ENCODE peak calls at places on chromosomes 11 and 22, in four cellular contexts. One of them, this sample, is unnamed.

GRCh38 chr11:11849127-11849746 is 7.5 kb downstream of the USP47 start:
- DNase-seq in T-helper 1 cell: peak; percentile 27
- DNase-seq in PC-3: peak; percentile 75
- DNase-seq in WTC11: peak; percentile 44
- DNase-seq in this sample: peak; percentile 30

GRCh38 chr11:33931032-33931431 is 39.2 kb upstream of the LMO2 start:
- DNase-seq in T-helper 1 cell: no peak
- DNase-seq in PC-3: no peak
- DNase-seq in WTC11: no peak
- DNase-seq in this sample: no peak

GRCh38 chr11:123137496-123138270 is 57.4 kb downstream of the CLMP start:
- DNase-seq in T-helper 1 cell: no peak
- DNase-seq in PC-3: no peak
- DNase-seq in WTC11: peak; percentile 78
- DNase-seq in this sample: peak; percentile 70

GRCh38 chr11:22875869-22876473 is 15.7 kb upstream of the CCDC179 start:
- DNase-seq in T-helper 1 cell: no peak
- DNase-seq in PC-3: peak; percentile 89
- DNase-seq in WTC11: peak; percentile 44
- DNase-seq in this sample: peak; percentile 72

GRCh38 chr22:47808236-47808845 is 1045.9 kb downstream of the TBC1D22A start:
- DNase-seq in T-helper 1 cell: no peak
- DNase-seq in PC-3: no peak
- DNase-seq in WTC11: no peak
- DNase-seq in this sample: no peak

GRCh38 chr11:89249196-89249595 is 71.5 kb downstream of the TYR start:
- DNase-seq in T-helper 1 cell: no peak
- DNase-seq in PC-3: no peak
- DNase-seq in WTC11: no peak
- DNase-seq in this sample: no peak

GRCh38 chr22:38981659-38982007 is 514 bp upstream of the APOBEC3B start:
- DNase-seq in T-helper 1 cell: no peak
- DNase-seq in PC-3: no peak
- DNase-seq in WTC11: no peak
- DNase-seq in this sample: no peak

GRCh38 chr22:39117585-39118191 is 20.6 kb downstream of the APOBEC3H start:
- DNase-seq in T-helper 1 cell: peak; percentile 27
- DNase-seq in PC-3: peak; percentile 61
- DNase-seq in WTC11: peak; percentile 67
- DNase-seq in this sample: peak; percentile 47

GRCh38 chr11:120883404-120884135 is 140.3 kb upstream of the TBCEL start:
- DNase-seq in T-helper 1 cell: no peak
- DNase-seq in PC-3: peak; percentile 57
- DNase-seq in WTC11: no peak
- DNase-seq in this sample: no peak